ENCODE peak calls at places on chromosome 21, in six cellular contexts. V, S, H, L, Z and N are unnamed samples.

GRCh38 chr21:37562920-37563640 is 196.5 kb downstream of the DYRK1A start:
- DNase-seq in V (no peak), L (no peak), S (peak), H (no peak), Z (no peak), N (no peak)

GRCh38 chr21:14690886-14691285 is 144.8 kb upstream of the SAMSN1 start:
- DNase-seq in H (no peak), V (no peak), L (peak), Z (no peak), S (no peak), N (no peak)

GRCh38 chr21:8994640-8995511 is 1526.5 kb upstream of the TPTE start:
- DNase-seq in V (no peak), S (no peak), Z (peak), L (peak), H (no peak), N (no peak)

GRCh38 chr21:44887807-44888580 is 14.5 kb upstream of the PTTG1IP start:
- DNase-seq in Z (no peak), V (no peak), H (no peak), L (no peak), S (no peak), N (no peak)

GRCh38 chr21:44522753-44523204 is 17.2 kb downstream of the KRTAP10-1 start:
- DNase-seq in Z (no peak), V (peak), S (peak), L (no peak), H (no peak), N (no peak)

GRCh38 chr21:44818636-44819011 is 762 bp upstream of the SUMO3 start:
- DNase-seq in Z (no peak), L (no peak), S (peak), H (no peak), V (no peak), N (no peak)

GRCh38 chr21:31416465-31416864 is 72.4 kb upstream of the TIAM1 start:
- DNase-seq in Z (no peak), S (no peak), L (peak), H (no peak), V (no peak), N (peak)

GRCh38 chr21:28266061-28266460 is 726.6 kb downstream of the LTN1 start:
- DNase-seq in V (no peak), H (no peak), S (no peak), Z (no peak), L (peak), N (no peak)

GRCh38 chr21:37380349-37381323 is 14.1 kb downstream of the DYRK1A start:
- DNase-seq in L (peak), V (no peak), H (no peak), Z (no peak), S (peak), N (no peak)

GRCh38 chr21:18117116-18117515 is 127.5 kb upstream of the CHODL start:
- DNase-seq in H (no peak), V (no peak), L (no peak), S (no peak), Z (no peak), N (no peak)

GRCh38 chr21:43716376-43717165 is 2.4 kb upstream of the PDXK start:
- DNase-seq in Z (no peak), H (peak), V (no peak), L (no peak), S (no peak), N (no peak)

GRCh38 chr21:30831194-30831765 is 1.7 kb upstream of the KRTAP7-1 start:
- DNase-seq in L (peak), Z (no peak), V (no peak), H (peak), S (no peak), N (no peak)

GRCh38 chr21:43361493-43362296 is 65.2 kb downstream of the SIK1 start:
- DNase-seq in L (peak), H (peak), V (no peak), Z (no peak), S (no peak), N (no peak)

GRCh38 chr21:32386195-32386870 is 6.5 kb downstream of the URB1 start:
- DNase-seq in L (peak), H (no peak), S (peak), Z (no peak), V (no peak), N (no peak)

GRCh38 chr21:25639922-25640670 is 1.0 kb downstream of the JAM2 start:
- DNase-seq in L (no peak), H (peak), Z (no peak), S (no peak), V (no peak), N (peak)

GRCh38 chr21:16179732-16180131 is 449.9 kb downstream of the USP25 start:
- DNase-seq in Z (no peak), H (no peak), L (no peak), S (no peak), V (no peak), N (no peak)

GRCh38 chr21:39972976-39973375 is 105.7 kb downstream of the PCP4 start:
- DNase-seq in H (no peak), S (no peak), V (no peak), Z (no peak), L (no peak), N (no peak)
- H3K4me3 ChIP-seq in H (no peak), S (no peak), V (no peak), Z (no peak), L (no peak), N (no peak)

DNA sequence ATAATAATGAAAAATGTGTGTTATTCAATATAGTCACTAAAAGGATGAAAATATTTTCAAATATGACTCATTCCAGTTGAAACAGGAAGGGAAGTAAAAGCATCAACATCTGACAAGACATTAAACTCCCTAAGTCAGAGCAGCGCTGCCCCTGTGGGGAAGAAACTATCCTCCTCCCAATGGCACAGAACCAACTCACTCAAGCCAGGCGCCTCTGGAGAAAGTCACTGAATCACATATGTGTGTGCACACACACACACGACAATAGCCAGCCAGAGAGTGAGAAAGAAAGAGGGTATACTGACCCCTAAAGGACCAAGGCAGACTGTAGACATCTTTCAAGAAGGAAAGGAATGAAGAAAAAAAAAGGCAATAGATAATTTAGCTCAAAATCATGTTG is 126.9 kb downstream of the SETD4 start:
- DNase-seq in S (no peak), L (peak), Z (no peak), H (peak), V (no peak), N (peak)
- TF ChIP-seq CTCF in S (no peak), L (no peak), Z (no peak), H (peak), V (no peak), N (peak)

GRCh38 chr21:36079010-36079649 is 9.3 kb downstream of the CBR1 start:
- DNase-seq in V (no peak), S (no peak), H (no peak), Z (no peak), L (no peak), N (no peak)
- H3K4me3 ChIP-seq in V (no peak), S (no peak), H (no peak), Z (no peak), L (no peak), N (no peak)

GRCh38 chr21:34546556-34546955 is 34.5 kb upstream of the KCNE1 start:
- DNase-seq in S (no peak), Z (no peak), H (no peak), L (no peak), V (no peak), N (no peak)

GRCh38 chr21:34545079-34545884 is 33.3 kb upstream of the KCNE1 start:
- DNase-seq in L (peak), Z (no peak), V (no peak), S (peak), H (peak), N (peak)

GRCh38 chr21:34543017-34543416 is 31.0 kb upstream of the KCNE1 start:
- DNase-seq in S (no peak), H (no peak), V (no peak), L (no peak), Z (no peak), N (no peak)

GRCh38 chr21:34548782-34549376 is 36.9 kb upstream of the KCNE1 start:
- DNase-seq in Z (no peak), S (no peak), L (no peak), V (no peak), H (no peak), N (no peak)

DNA sequence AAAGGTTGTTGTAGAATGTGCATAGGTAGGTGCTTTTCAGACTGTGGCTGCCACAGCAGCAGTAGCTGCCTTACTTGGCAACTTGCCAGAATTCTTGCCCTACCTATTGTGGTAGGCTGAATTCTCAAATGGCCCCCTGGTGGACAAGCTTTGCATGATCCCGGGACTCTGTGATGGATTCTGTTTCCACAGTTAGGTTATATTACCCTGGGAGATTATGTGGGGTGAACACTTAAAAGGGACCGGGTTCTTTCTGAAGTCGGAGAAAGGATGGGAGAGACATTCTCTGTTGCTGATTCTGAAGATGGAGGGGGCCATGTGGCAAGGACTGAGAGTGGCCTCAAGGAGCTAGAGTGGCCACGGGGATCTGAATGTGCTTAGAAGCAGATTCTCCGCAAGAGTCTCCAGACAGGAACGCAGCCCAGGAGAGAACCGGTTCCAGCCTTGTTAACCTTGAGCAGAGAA is 32.1 kb upstream of the KCNE1 start:
- DNase-seq in V (peak), S (peak), H (peak), L (peak), Z (no peak), N (peak)
- TF ChIP-seq CTCF in V (peak), S (peak), H (peak), L (peak), Z (peak), N (peak)

DNA sequence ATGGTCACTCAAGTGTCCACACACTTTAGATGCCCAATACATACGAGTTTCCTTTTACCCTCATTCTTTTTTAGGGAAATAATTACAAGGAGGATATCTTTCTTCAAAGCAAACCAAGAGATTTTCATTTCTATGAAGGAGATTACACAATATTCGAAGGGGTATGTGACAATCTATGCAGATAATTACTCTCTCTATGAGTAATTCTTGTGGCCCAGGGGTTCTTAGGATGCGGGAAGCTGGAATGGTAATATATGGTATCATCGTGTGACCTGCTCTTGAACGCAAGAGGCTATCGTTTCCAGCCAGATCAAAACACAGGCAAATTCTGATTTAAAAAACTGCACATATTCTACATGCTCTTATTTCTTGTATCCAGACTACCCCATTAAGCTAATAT is 14.6 kb downstream of the DSCAM start:
- DNase-seq in Z (no peak), S (no peak), H (no peak), L (no peak), V (no peak), N (no peak)
- H3K4me3 ChIP-seq in Z (no peak), S (no peak), H (no peak), L (no peak), V (no peak), N (no peak)

DNA sequence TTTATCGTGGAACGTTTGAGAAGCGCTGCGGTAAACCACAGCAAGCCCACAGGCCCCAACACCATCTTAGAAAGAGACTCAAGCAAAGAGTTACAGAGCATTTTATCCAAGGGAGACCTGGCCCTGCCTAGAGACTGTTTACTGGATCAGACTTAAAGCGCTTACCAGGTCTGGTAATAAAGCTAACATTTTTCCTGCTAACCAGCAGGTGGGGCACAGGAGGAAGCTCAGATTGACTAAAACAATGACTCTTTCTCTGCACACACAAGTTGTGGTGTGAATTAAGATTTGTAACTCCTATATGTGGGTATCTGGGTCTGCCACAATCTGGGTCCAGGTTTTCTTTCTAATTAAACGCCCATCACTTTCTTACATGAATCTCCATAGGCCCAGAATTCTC is 136.5 kb upstream of the ETS2 start:
- DNase-seq in S (no peak), Z (no peak), V (no peak), H (peak), L (peak), N (peak)
- TF ChIP-seq CTCF in S (peak), Z (peak), V (no peak), H (peak), L (peak), N (peak)

GRCh38 chr21:34305605-34306235 is 58.1 kb upstream of the KCNE2 start:
- DNase-seq in Z (no peak), V (no peak), S (no peak), L (no peak), H (no peak), N (no peak)
- H3K4me3 ChIP-seq in Z (no peak), V (no peak), S (no peak), L (no peak), H (no peak), N (no peak)

GRCh38 chr21:46386726-46387073 is 62.7 kb downstream of the PCNT start:
- DNase-seq in H (no peak), S (no peak), V (no peak), Z (no peak), L (no peak), N (no peak)
- TF ChIP-seq CTCF in H (no peak), S (no peak), V (no peak), Z (no peak), L (no peak), N (no peak)

GRCh38 chr21:26845750-26846035 is 484 bp upstream of the ADAMTS1 start:
- DNase-seq in L (no peak), V (no peak), H (no peak), S (no peak), Z (no peak), N (no peak)

GRCh38 chr21:26844258-26845065 is 747 bp downstream of the ADAMTS1 start:
- DNase-seq in V (no peak), Z (no peak), S (peak), H (no peak), L (no peak), N (peak)

GRCh38 chr21:26843912-26844257 is 1.3 kb downstream of the ADAMTS1 start:
- DNase-seq in L (peak), V (no peak), H (no peak), S (no peak), Z (no peak), N (peak)

GRCh38 chr21:26846036-26846931 is 1.1 kb upstream of the ADAMTS1 start:
- DNase-seq in H (no peak), L (peak), S (peak), V (peak), Z (no peak), N (peak)

DNA sequence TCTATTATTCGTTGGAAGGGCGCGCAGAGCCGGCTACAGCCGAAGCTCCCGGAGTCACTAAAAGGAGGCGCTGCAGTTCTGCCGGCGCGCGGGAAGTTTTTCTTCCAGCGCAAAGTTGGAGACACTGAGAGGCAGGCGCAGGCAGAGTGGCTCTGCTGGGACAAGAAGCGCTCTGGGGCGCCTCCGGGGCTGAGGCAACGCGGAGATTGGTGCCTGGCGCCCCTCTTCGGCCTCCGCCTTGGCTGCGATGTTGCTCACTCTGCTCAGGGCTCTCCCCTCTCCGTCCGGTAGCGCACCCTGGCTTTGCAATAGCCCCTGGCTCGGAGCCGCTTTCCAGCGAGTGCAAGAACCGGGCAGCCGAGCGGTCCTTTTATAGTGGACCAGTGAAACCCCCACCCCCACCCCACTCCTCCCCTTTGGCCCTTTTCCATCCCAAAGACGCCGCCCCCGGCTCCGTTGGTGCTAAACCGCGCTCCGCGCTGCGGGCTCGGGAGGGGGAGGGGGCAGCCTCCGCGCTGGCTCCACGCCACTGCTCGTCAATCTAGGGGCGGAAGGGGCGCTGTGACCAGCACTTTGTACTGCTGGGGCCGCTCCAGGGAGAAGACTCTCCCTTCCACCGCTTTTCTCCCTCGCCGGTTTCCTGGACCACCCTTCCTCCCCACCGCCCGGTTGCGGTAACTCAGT is at the start of gene ADAMTS1:
- DNase-seq in Z (no peak), S (peak), V (peak), L (peak), H (no peak), N (peak)
- H3K4me3 ChIP-seq in Z (peak), S (peak), V (peak), L (peak), H (no peak), N (peak)

GRCh38 chr21:41230530-41230929 is 62.6 kb downstream of the BACE2 start:
- DNase-seq in H (no peak), L (no peak), V (no peak), S (no peak), Z (no peak), N (no peak)
- TF ChIP-seq CTCF in H (no peak), L (no peak), V (no peak), S (no peak), Z (no peak), N (no peak)